ENCODE peak calls at places on chromosomes 3 and 15, in five cellular contexts. L, G, V, T and O are unnamed samples.

GRCh38 chr15:70632079-70632850 is 131.1 kb downstream of the UACA start:
- DNase-seq in L (no peak), G (no peak), V (no peak), T (no peak), O (no peak)

GRCh38 chr15:74723754-74724334 is 1.5 kb downstream of the CYP1A1 start:
- DNase-seq in L (no peak), G (peak; percentile 34), V (no peak), T (no peak), O (peak; percentile 73)

GRCh38 chr3:35723480-35724097 is 84.3 kb downstream of the ARPP21 start:
- DNase-seq in L (no peak), G (no peak), V (no peak), T (no peak), O (no peak)

GRCh38 chr3:177256991-177257390 is 59.7 kb upstream of the TBL1XR1 start:
- DNase-seq in L (no peak), G (no peak), V (no peak), T (no peak), O (peak; percentile 23)

GRCh38 chr15:70509282-70510272 is 253.8 kb downstream of the UACA start:
- DNase-seq in L (no peak), G (peak; percentile 29), V (no peak), T (no peak), O (no peak)

GRCh38 chr3:50656417-50657195 is 18.1 kb upstream of the DOCK3 start:
- DNase-seq in L (no peak), G (no peak), V (no peak), T (no peak), O (no peak)

GRCh38 chr15:40420071-40420713 is 14.6 kb downstream of the IVD start:
- DNase-seq in L (no peak), G (no peak), V (no peak), T (no peak), O (no peak)

GRCh38 chr15:90407871-90408317 is 19.9 kb downstream of the IQGAP1 start:
- DNase-seq in L (no peak), G (peak; percentile 54), V (no peak), T (no peak), O (peak; percentile 66)

GRCh38 chr15:34114739-34115138 is 12.9 kb downstream of the PGBD4 start:
- DNase-seq in L (no peak), G (no peak), V (no peak), T (no peak), O (no peak)

GRCh38 chr3:53835257-53835656 is 11.0 kb downstream of the CHDH start:
- DNase-seq in L (no peak), G (no peak), V (no peak), T (no peak), O (no peak)

GRCh38 chr3:187516446-187516845 is 148.3 kb downstream of the RTP4 start:
- DNase-seq in L (no peak), G (no peak), V (no peak), T (no peak), O (peak; percentile 29)

GRCh38 chr15:80264031-80264430 is 12.0 kb upstream of the CTXND1 start:
- DNase-seq in L (no peak), G (no peak), V (no peak), T (no peak), O (peak; percentile 48)

GRCh38 chr3:64188810-64189560 is 36.3 kb downstream of the PRICKLE2 start:
- DNase-seq in L (peak; percentile 40), G (no peak), V (no peak), T (peak; percentile 68), O (peak; percentile 80)

GRCh38 chr15:31338879-31339557 is 12.4 kb downstream of the KLF13 start:
- DNase-seq in L (peak; percentile 67), G (peak; percentile 71), V (no peak), T (peak; percentile 89), O (peak; percentile 67)

GRCh38 chr15:53869044-53869805 is 109.0 kb upstream of the UNC13C start:
- DNase-seq in L (no peak), G (peak; percentile 9), V (no peak), T (no peak), O (no peak)
- TF ChIP-seq CTCF in L (no peak), G (peak; percentile 38), V (peak; percentile 53), T (no peak), O (peak; percentile 6)

GRCh38 chr3:194484614-194485013 is 2.2 kb downstream of the ATP13A3 start:
- DNase-seq in L (peak; percentile 26), G (no peak), V (no peak), T (peak; percentile 56), O (no peak)
- H3K4me3 ChIP-seq in L (no peak overlapping the region), G (no peak overlapping the region), V (peak overlapping the region; percentile 96), T (no peak overlapping the region), O (no peak overlapping the region)

GRCh38 chr3:23685484-23686258 is 120.1 kb upstream of the UBE2E1 start:
- DNase-seq in L (peak; percentile 89), G (peak; percentile 41), V (no peak), T (peak; percentile 87), O (peak; percentile 97)
- TF ChIP-seq CTCF in L (no peak), G (no peak), V (no peak), T (no peak), O (peak; percentile 10)

GRCh38 chr3:43075904-43076661 is 29.8 kb downstream of the POMGNT2 start:
- DNase-seq in L (no peak), G (no peak), V (no peak), T (no peak), O (no peak)
- H3K4me3 ChIP-seq in L (no peak overlapping the region), G (no peak overlapping the region), V (no peak overlapping the region), T (no peak overlapping the region), O (no peak overlapping the region)

DNA sequence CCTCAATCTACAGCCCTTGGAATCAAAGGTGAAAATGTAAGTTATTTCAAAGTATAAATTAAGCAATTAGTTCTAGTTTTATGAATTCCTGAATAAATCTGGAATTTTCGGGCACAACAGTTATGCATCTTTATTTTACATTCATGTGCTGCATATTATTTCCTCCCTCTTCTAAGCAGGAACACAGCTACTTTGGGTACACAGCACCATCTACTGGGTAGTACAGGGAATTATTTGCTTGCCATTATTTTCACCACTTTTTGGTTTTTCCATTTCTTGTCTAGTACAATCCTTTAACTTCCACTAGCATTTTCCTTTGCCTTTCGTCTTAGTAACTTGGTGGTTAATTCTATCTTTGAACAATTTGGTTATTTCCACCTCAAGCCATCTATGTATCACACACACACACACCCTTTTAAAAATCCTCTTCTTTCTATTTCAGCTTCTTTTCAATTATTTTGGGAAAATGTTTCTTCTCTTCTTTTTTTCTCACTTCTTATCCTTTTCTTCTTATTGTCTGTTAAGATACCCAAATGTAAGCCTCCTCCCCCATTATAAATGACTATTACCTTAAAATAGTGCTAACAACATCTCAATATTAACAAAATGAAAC is 451.0 kb downstream of the MFSD1 start:
- DNase-seq in L (no peak), G (peak; percentile 66), V (peak; percentile 29), T (no peak), O (peak; percentile 86)
- TF ChIP-seq CTCF in L (peak; percentile 9), G (peak; percentile 52), V (peak; percentile 54), T (no peak), O (peak; percentile 73)